ENCODE peak calls at places on chromosomes 6 and 20, in four cellular contexts. E, O, B and G are unnamed samples.

GRCh38 chr6:157755032-157755751 is 67.9 kb upstream of the SNX9 start:
- DNase-seq in E (no peak), O (peak), B (no peak), G (no peak)

GRCh38 chr20:58192567-58192966 is 35.9 kb downstream of the ANKRD60 start:
- DNase-seq in E (no peak), O (peak), B (peak), G (no peak)

GRCh38 chr6:69768664-69769063 is 28.1 kb downstream of the LMBRD1 start:
- DNase-seq in E (no peak), O (no peak), B (no peak), G (no peak)

GRCh38 chr6:44366781-44367180 is 20.7 kb upstream of the CDC5L start:
- DNase-seq in E (no peak), O (no peak), B (no peak), G (no peak)

GRCh38 chr20:46563170-46563847 is 12.9 kb upstream of the OCSTAMP start:
- DNase-seq in E (no peak), O (no peak), B (peak), G (no peak)

GRCh38 chr20:40744072-40744471 is 55.0 kb upstream of the MAFB start:
- DNase-seq in E (no peak), O (no peak), B (no peak), G (no peak)

GRCh38 chr6:82251942-82252341 is 4.4 kb upstream of the IBTK start:
- DNase-seq in E (peak), O (peak), B (peak), G (no peak)

GRCh38 chr6:131754715-131755567 is 44.1 kb upstream of the CTAGE9 start:
- DNase-seq in E (peak), O (no peak), B (no peak), G (no peak)

GRCh38 chr20:46757754-46758678 is 48.6 kb downstream of the SLC2A10 start:
- DNase-seq in E (peak), O (peak), B (peak), G (no peak)

GRCh38 chr6:166615059-166615770 is 11.8 kb downstream of the RPS6KA2 start:
- DNase-seq in E (no peak), O (peak), B (no peak), G (no peak)

GRCh38 chr6:110180228-110181008 is at the start of gene CDC40:
- DNase-seq in E (peak), O (no peak), B (peak), G (no peak)

GRCh38 chr6:51844391-51844735 is 243.1 kb downstream of the PKHD1 start:
- DNase-seq in E (no peak), O (no peak), B (no peak), G (no peak)

GRCh38 chr6:114419175-114419574 is 76.4 kb upstream of the HS3ST5 start:
- DNase-seq in E (peak), O (no peak), B (no peak), G (no peak)

GRCh38 chr6:26569433-26569764 is 27.4 kb upstream of the ABT1 start:
- DNase-seq in E (no peak), O (no peak), B (no peak), G (no peak)

GRCh38 chr6:26568601-26569432 is 27.9 kb upstream of the ABT1 start:
- DNase-seq in E (peak), O (peak), B (peak), G (peak)

GRCh38 chr6:26575494-26575939 is 21.2 kb upstream of the ABT1 start:
- DNase-seq in E (no peak), O (peak), B (peak), G (no peak)

GRCh38 chr6:26570027-26570809 is 26.5 kb upstream of the ABT1 start:
- DNase-seq in E (no peak), O (no peak), B (peak), G (no peak)

DNA sequence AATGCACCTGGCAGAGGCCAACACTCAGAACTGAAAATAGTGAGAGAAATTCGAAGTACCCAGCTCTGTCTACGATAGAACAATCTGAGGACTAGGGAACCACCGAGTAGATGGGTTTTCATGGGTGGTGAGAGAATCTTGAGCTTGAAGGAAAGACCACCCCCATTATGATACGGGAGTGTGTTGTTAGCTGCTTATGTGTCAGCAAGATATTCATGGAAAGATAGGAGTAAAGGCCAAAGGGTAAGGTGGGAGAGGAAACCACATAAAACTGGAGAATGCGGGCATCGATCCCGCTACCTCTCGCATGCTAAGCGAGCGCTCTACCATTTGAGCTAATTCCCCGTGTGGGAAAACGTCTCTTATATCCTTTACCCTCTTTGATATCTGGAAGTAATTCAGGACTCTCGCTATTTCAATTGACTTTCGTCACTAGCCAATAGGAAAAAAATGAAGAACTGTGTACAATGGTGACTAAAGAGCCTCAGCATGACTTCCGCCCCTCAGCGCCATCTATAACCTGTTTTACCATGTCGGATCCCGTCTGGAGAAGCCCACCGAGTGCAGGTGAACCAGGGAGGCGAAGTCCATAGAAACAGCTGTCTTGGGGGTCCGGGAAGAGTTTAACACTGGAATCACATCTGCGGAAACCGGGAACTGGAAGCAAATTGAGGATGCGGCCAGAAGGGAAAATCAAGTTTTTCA is 25.0 kb upstream of the ABT1 start:
- DNase-seq in E (peak), O (peak), B (peak), G (peak)
- H3K9ac ChIP-seq in E (peak), O (peak), B (peak), G (peak)

GRCh38 chr20:63952769-63953168 is 3.4 kb downstream of the UCKL1 start:
- DNase-seq in E (no peak), O (no peak), B (no peak), G (no peak)

GRCh38 chr20:63951398-63952209 is 4.6 kb downstream of the UCKL1 start:
- DNase-seq in E (no peak), O (no peak), B (no peak), G (no peak)

GRCh38 chr20:63950701-63951397 is 5.4 kb downstream of the UCKL1 start:
- DNase-seq in E (no peak), O (no peak), B (no peak), G (no peak)

GRCh38 chr20:63953764-63954429 is 2.3 kb downstream of the UCKL1 start:
- DNase-seq in E (no peak), O (no peak), B (no peak), G (no peak)

DNA sequence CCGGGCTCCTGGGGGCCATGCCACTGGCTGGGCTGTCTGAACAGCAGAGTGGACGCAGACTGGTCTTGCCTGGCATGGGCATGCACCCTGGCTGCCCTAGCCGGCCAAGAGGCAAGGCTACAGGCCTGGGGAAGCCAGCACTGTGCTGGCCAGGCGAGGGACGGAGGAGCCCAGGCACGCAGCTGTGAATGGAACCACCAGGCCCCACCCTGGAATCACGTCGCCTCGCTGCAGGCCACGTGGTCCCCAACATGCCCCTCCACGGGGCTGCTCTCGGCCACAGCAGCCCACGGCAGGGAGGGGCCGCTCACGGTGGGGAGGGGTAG is 4.0 kb downstream of the UCKL1 start:
- DNase-seq in E (no peak), O (no peak), B (no peak), G (no peak)
- TF ChIP-seq POLR2AphosphoS5 in E (no peak), O (no peak), B (no peak), G (no peak)

GRCh38 chr6:136644597-136644952 is 94.4 kb upstream of the MAP7 start:
- DNase-seq in E (no peak), O (no peak), B (no peak), G (no peak)
- H3K27ac ChIP-seq in E (no peak), O (no peak), B (no peak), G (no peak)

GRCh38 chr6:14454467-14454763 is 336.8 kb downstream of the CD83 start:
- DNase-seq in E (no peak), O (no peak), B (no peak), G (no peak)
- H3K9ac ChIP-seq in E (no peak), O (no peak), B (no peak), G (no peak)

GRCh38 chr6:104750449-104750848 is 109.3 kb downstream of the HACE1 start:
- DNase-seq in E (no peak), O (no peak), B (no peak), G (no peak)
- TF ChIP-seq POLR2AphosphoS5 in E (no peak), O (no peak), B (no peak), G (no peak)

DNA sequence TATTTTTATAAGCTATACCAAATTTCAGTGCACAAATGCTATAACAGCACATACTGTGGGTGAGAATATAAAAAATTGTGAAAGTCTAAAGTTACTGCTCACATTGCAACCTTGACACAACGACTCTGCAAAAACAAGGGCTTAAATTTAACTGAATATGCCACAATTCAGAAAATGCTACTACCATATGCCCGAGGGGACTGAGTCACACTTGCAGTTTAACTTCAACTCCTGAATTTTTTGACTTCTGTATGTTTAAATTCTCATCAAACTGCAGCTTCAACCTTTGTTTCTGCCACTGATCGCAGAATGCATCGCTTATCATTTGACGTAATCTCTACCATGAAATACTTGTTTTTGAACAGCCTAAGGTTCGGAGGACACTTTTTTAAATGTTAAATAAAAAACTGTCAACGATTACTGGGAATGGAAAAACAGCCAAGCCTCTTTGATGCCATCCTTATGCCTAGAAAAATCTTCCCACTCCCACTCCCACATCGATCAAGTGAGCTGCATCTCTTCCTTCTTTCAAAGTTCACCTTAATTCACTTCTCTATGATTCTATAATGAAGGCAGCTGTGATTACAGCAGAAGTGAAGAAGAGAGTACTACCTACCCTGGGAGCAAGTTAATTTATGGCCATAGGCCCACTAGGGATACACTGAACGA is 136.5 kb downstream of the ATXN1 start:
- DNase-seq in E (no peak), O (no peak), B (no peak), G (no peak)
- H3K27ac ChIP-seq in E (no peak), O (no peak), B (no peak), G (no peak)